ENCODE peak calls at places on chromosomes 16 and 17, in nine cellular contexts. F, U, M, X, B, A, L, H and J are unnamed samples.

GRCh38 chr16:29950806-29951461 is 10.9 kb upstream of the TMEM219 start:
- DNase-seq in U (no peak), F (no peak), H (no peak), X (no peak), A (no peak), M (no peak), B (no peak), L (no peak), J (no peak)

GRCh38 chr17:17624776-17625175 is 33.3 kb upstream of the PEMT start:
- DNase-seq in U (no peak), B (no peak), X (no peak), H (no peak), M (no peak), F (no peak), L (no peak), A (no peak), J (no peak)

GRCh38 chr17:66016231-66016630 is 175.7 kb downstream of the CEP112 start:
- DNase-seq in H (no peak), F (no peak), M (no peak), X (no peak), U (no peak), B (no peak), A (no peak), L (no peak), J (no peak)

GRCh38 chr17:19948100-19948943 is 29.3 kb downstream of the AKAP10 start:
- DNase-seq in U (no peak), M (no peak), H (no peak), A (no peak), L (no peak), B (no peak), X (no peak), F (no peak), J (no peak)

GRCh38 chr17:33086041-33086440 is 94.4 kb downstream of the SPACA3 start:
- DNase-seq in L (no peak), H (no peak), X (no peak), M (no peak), U (no peak), B (no peak), F (no peak), A (no peak), J (no peak)

GRCh38 chr17:954431-955164 is 25.0 kb downstream of the NXN start:
- DNase-seq in B (no peak), U (no peak), M (peak; percentile 62), A (no peak), H (peak; percentile 68), L (no peak), F (peak; percentile 37), X (no peak), J (no peak)

GRCh38 chr17:83036666-83037065 is 42.7 kb upstream of the METRNL start:
- DNase-seq in A (no peak), L (no peak), B (no peak), F (no peak), U (no peak), X (no peak), M (no peak), H (no peak), J (no peak)

GRCh38 chr17:76388966-76389888 is 4.8 kb downstream of the SPHK1 start:
- DNase-seq in X (no peak), U (no peak), F (no peak), H (peak; percentile 78), A (no peak), L (no peak), M (no peak), B (no peak), J (peak; percentile 48)

GRCh38 chr17:16459850-16460550 is 32.0 kb downstream of the LRRC75A start:
- DNase-seq in U (no peak), M (no peak), F (no peak), L (no peak), X (no peak), A (peak; percentile 78), B (peak; percentile 20), H (peak; percentile 87), J (no peak)

GRCh38 chr17:50059759-50060273 is 3.9 kb downstream of the ITGA3 start:
- DNase-seq in X (no peak), M (no peak), B (peak; percentile 63), U (no peak), L (no peak), F (peak; percentile 48), A (peak; percentile 51), H (no peak), J (peak; percentile 59)

GRCh38 chr16:10675221-10675620 is 19.5 kb downstream of the TEKT5 start:
- DNase-seq in L (no peak), H (no peak), U (no peak), F (no peak), B (no peak), M (no peak), X (no peak), A (no peak), J (no peak)

GRCh38 chr16:17451835-17452234 is 18.9 kb downstream of the XYLT1 start:
- DNase-seq in L (no peak), B (no peak), X (no peak), U (peak; percentile 41), A (no peak), M (no peak), F (no peak), H (no peak), J (no peak)

GRCh38 chr16:50625374-50625773 is 55.7 kb downstream of the SNX20 start:
- DNase-seq in F (no peak), B (no peak), L (no peak), M (no peak), A (no peak), H (no peak), X (no peak), U (no peak), J (no peak)

GRCh38 chr17:34156741-34157589 is 98.1 kb upstream of the CCL2 start:
- DNase-seq in L (no peak), H (no peak), M (no peak), A (no peak), X (peak; percentile 35), B (no peak), U (no peak), F (peak; percentile 13), J (peak; percentile 11)

GRCh38 chr16:50598256-50598894 is 50.2 kb downstream of the NKD1 start:
- DNase-seq in F (no peak), B (no peak), U (no peak), L (peak; percentile 83), H (no peak), A (no peak), X (no peak), M (no peak), J (no peak)

GRCh38 chr16:15983898-15984297 is 34.5 kb downstream of the ABCC1 start:
- DNase-seq in M (no peak), A (no peak), H (no peak), B (no peak), X (no peak), F (no peak), U (no peak), L (no peak), J (peak; percentile 35)

GRCh38 chr16:19696961-19697360 is 21.1 kb downstream of the KNOP1 start:
- DNase-seq in L (no peak), U (no peak), H (no peak), B (no peak), F (no peak), M (no peak), A (no peak), X (no peak), J (no peak)

GRCh38 chr17:73765824-73766563 is 121.7 kb upstream of the SDK2 start:
- DNase-seq in X (no peak), H (no peak), L (no peak), M (no peak), U (no peak), A (no peak), B (no peak), F (no peak), J (no peak)

GRCh38 chr17:79798296-79799173 is 1.7 kb upstream of the CBX8 start:
- DNase-seq in L (no peak), F (no peak), H (peak; percentile 68), X (no peak), B (no peak), U (no peak), A (peak; percentile 25), M (no peak), J (peak; percentile 67)

GRCh38 chr17:14014647-14015046 is 54.7 kb upstream of the COX10 start:
- DNase-seq in X (no peak), F (peak; percentile 12), U (no peak), A (no peak), H (no peak), L (no peak), B (no peak), M (no peak), J (peak; percentile 79)

DNA sequence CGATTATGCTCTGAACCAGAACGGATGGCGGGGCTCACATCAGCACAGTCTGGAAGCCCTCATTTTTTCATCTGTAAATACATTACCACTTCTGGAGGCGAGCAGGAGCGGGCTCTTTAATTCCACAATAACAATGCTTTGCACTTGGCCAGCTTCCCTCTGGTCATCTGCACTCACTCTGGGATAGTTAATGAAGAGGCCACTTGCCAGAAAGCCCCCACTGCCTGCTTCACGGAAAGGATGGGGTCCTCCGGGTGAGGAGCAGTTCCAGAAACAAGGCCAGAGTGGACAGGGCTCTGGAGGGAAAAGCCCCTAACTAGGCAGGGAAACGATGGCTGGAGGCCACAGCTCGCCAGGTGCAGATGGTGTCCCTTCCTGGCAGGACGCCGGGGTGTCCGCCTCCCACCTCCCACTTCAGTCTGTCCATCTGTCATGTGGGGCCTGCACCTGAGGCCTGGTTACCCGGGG is 13.1 kb upstream of the BCAR1 start:
- DNase-seq in A (no peak), L (peak; percentile 23), M (no peak), X (no peak), F (peak; percentile 78), B (no peak), U (no peak), H (no peak), J (peak; percentile 69)
- H3K4me1 ChIP-seq in A (peaks cover 43% of the 10 kb centered on the region), L (peaks cover 32% of the 10 kb centered on the region), M (peaks cover 39% of the 10 kb centered on the region), X (peaks cover 40% of the 10 kb centered on the region), F (peaks cover 45% of the 10 kb centered on the region), B (peaks cover 35% of the 10 kb centered on the region), U (peaks cover 9% of the 10 kb centered on the region), H (no peaks in the 10 kb centered on the region), J (peaks cover 28% of the 10 kb centered on the region)

GRCh38 chr17:29720471-29720990 is 97.8 kb upstream of the CORO6 start:
- DNase-seq in H (no peak), U (no peak), A (no peak), L (no peak), X (no peak), B (no peak), M (no peak), F (no peak), J (no peak)
- H3K4me1 ChIP-seq in H (peaks cover 8% of the 10 kb centered on the region), U (peaks cover 64% of the 10 kb centered on the region), A (peaks cover 10% of the 10 kb centered on the region), L (peaks cover 4% of the 10 kb centered on the region), X (peaks cover 12% of the 10 kb centered on the region), B (no peaks in the 10 kb centered on the region), M (no peaks in the 10 kb centered on the region), F (peaks cover 24% of the 10 kb centered on the region), J (peaks cover 14% of the 10 kb centered on the region)

DNA sequence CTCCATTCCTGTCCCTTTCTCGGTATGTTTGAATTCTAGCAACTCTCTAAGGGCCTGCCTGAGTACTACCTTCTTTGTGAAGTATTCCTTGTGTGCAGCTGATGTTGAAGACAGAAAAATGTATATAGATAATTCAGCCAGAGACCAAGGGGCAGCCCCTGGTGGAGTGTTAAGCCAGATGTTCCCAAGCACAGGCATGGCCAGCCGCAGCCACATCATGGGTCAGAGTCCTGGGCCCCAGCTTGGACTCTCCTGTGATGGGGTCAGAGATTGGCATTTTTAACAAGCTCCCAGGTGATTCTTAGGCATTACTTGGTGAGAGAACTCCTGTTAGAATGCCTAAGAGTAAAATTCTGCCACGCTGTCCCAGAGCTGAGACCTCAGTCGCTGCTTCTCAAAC is 100.8 kb downstream of the IRF8 start:
- DNase-seq in F (no peak), L (no peak), H (no peak), X (no peak), B (no peak), A (no peak), U (no peak), M (no peak), J (no peak)
- H3K4me1 ChIP-seq in F (no peaks in the 10 kb centered on the region), L (no peaks in the 10 kb centered on the region), H (no peaks in the 10 kb centered on the region), X (no peaks in the 10 kb centered on the region), B (no peaks in the 10 kb centered on the region), A (no peaks in the 10 kb centered on the region), U (peaks cover 15% of the 10 kb centered on the region), M (no peaks in the 10 kb centered on the region), J (no peaks in the 10 kb centered on the region)

GRCh38 chr17:2105663-2106062 is 50.8 kb downstream of the HIC1 start:
- DNase-seq in U (no peak), M (no peak), L (no peak), A (no peak), H (no peak), X (no peak), B (no peak), F (no peak), J (no peak)
- H3K4me1 ChIP-seq in U (peaks cover 6% of the 10 kb centered on the region), M (peaks cover 14% of the 10 kb centered on the region), L (peaks cover 17% of the 10 kb centered on the region), A (peaks cover 16% of the 10 kb centered on the region), H (no peaks in the 10 kb centered on the region), X (peaks cover 9% of the 10 kb centered on the region), B (peaks cover 25% of the 10 kb centered on the region), F (peaks cover 20% of the 10 kb centered on the region), J (peaks cover 4% of the 10 kb centered on the region)